ENCODE peak calls at places on chromosomes 7 and 10, in ten cellular contexts. B is HTR-8/SVneo; J is skeletal muscle cell; X is NCI-H774; O is kidney tubule cell; A is aorta; N is NCI-H446; H is dorsolateral prefrontal cortex; R is dermis blood vessel endothelial cell; Y is activated CD8-positive, alpha-beta memory T cell treated with anti-CD3 and anti-CD28 coated beads for 1 hour. M is an unnamed sample.

GRCh38 chr10:131427253-131427652 is 115.7 kb upstream of the TCERG1L start:
- DNase-seq in B (no peak), J (no peak), X (no peak), O (no peak), A (no peak), N (no peak), H (no peak), R (no peak), Y (no peak), M (no peak)

GRCh38 chr7:113731571-113731970 is 187.2 kb downstream of the PPP1R3A start:
- DNase-seq in B (no peak), J (no peak), X (no peak), O (no peak), A (no peak), N (no peak), H (no peak), R (no peak), Y (no peak), M (no peak)

GRCh38 chr10:29119374-29119773 is 169.5 kb upstream of the LYZL1 start:
- DNase-seq in B (peak), J (no peak), X (peak), O (peak), A (no peak), N (no peak), H (no peak), R (peak), Y (no peak), M (no peak)

GRCh38 chr10:18406136-18406535 is 245.3 kb downstream of the NSUN6 start:
- DNase-seq in B (no peak), J (no peak), X (no peak), O (no peak), A (no peak), N (no peak), H (no peak), R (no peak), Y (no peak), M (no peak)

GRCh38 chr7:158327012-158327411 is 260.6 kb downstream of the PTPRN2 start:
- DNase-seq in B (no peak), J (no peak), X (no peak), O (no peak), A (no peak), N (no peak), H (no peak), R (no peak), Y (no peak), M (no peak)

GRCh38 chr7:11742496-11742895 is 89.5 kb downstream of the THSD7A start:
- DNase-seq in B (no peak), J (no peak), X (peak), O (no peak), A (no peak), N (peak), H (no peak), R (peak), Y (no peak), M (no peak)

GRCh38 chr10:51804861-51805260 is 105.5 kb upstream of the CSTF2T start:
- DNase-seq in B (no peak), J (peak), X (no peak), O (peak), A (no peak), N (no peak), H (no peak), R (no peak), Y (no peak), M (no peak)

GRCh38 chr7:47574473-47575328 is 7.2 kb downstream of the TNS3 start:
- DNase-seq in B (no peak), J (no peak), X (no peak), O (peak), A (peak), N (no peak), H (no peak), R (no peak), Y (no peak), M (peak)

GRCh38 chr7:35495377-35495776 is 199.6 kb downstream of the HERPUD2 start:
- DNase-seq in B (no peak), J (no peak), X (no peak), O (no peak), A (no peak), N (no peak), H (no peak), R (no peak), Y (no peak), M (no peak)

GRCh38 chr10:79399242-79399831 is 46.1 kb downstream of the ZCCHC24 start:
- DNase-seq in B (peak), J (peak), X (no peak), O (peak), A (peak), N (peak), H (peak), R (peak), Y (no peak), M (peak)